ENCODE peak calls at places on chromosome 4, in five cellular contexts. S, R, Z, O and U are unnamed samples.
A peak's percentile ranks its signal among the peaks of the same experiment; 100 is the strongest.

GRCh38 chr4:88809561-88810219 is 112.1 kb upstream of the NAP1L5 start:
- DNase-seq in O (no peak), R (no peak), S (no peak), Z (no peak), U (no peak)

GRCh38 chr4:86744570-86744969 is 104.6 kb downstream of the SLC10A6 start:
- DNase-seq in R (no peak), Z (no peak), O (no peak), S (no peak), U (no peak)

GRCh38 chr4:17763352-17763890 is 18.0 kb downstream of the FAM184B start:
- DNase-seq in O (no peak), R (no peak), S (no peak), Z (no peak), U (no peak)

GRCh38 chr4:182014989-182015388 is 228.2 kb upstream of the TENM3 start:
- DNase-seq in O (no peak), S (no peak), R (no peak), Z (no peak), U (no peak)

GRCh38 chr4:148914301-148914700 is 472.1 kb upstream of the NR3C2 start:
- DNase-seq in R (no peak), S (no peak), Z (no peak), O (no peak), U (no peak)

GRCh38 chr4:86891785-86892638 is at the start of gene C4orf36:
- DNase-seq in R (no peak), S (peak; percentile 46), O (peak; percentile 11), Z (peak; percentile 70), U (peak; percentile 72)

GRCh38 chr4:18882468-18882867 is 860.9 kb upstream of the LCORL start:
- DNase-seq in O (no peak), R (peak; percentile 34), Z (no peak), S (no peak), U (no peak)

GRCh38 chr4:150769235-150769634 is 187.3 kb downstream of the MAB21L2 start:
- DNase-seq in Z (peak; percentile 54), O (no peak), R (peak; percentile 3), S (no peak), U (no peak)

GRCh38 chr4:15504041-15504440 is 34.4 kb downstream of the CC2D2A start:
- DNase-seq in O (no peak), S (no peak), R (no peak), Z (no peak), U (no peak)

GRCh38 chr4:133145758-133146157 is 3.3 kb upstream of the PCDH10 start:
- DNase-seq in O (no peak), Z (no peak), S (no peak), R (no peak), U (no peak)

GRCh38 chr4:170497105-170497504 is 407.3 kb upstream of the AADAT start:
- DNase-seq in R (no peak), Z (no peak), S (no peak), O (no peak), U (peak; percentile 8)

GRCh38 chr4:143482753-143483362 is 30.6 kb upstream of the SMARCA5 start:
- DNase-seq in S (peak; percentile 30), Z (peak; percentile 22), R (peak; percentile 36), O (no peak), U (no peak)

GRCh38 chr4:77010841-77011354 is 61.3 kb downstream of the SEPTIN11 start:
- DNase-seq in O (no peak), Z (no peak), R (no peak), S (no peak), U (no peak)

GRCh38 chr4:73885570-73886230 is 16.5 kb downstream of the CXCL1 start:
- DNase-seq in R (no peak), O (no peak), S (no peak), Z (no peak), U (no peak)

GRCh38 chr4:96260071-96260682 is 420.3 kb downstream of the PDHA2 start:
- DNase-seq in Z (no peak), O (no peak), S (no peak), R (no peak), U (peak; percentile 3)

GRCh38 chr4:105240037-105240436 is 93.4 kb downstream of the TET2 start:
- DNase-seq in R (no peak), Z (no peak), O (no peak), S (no peak), U (no peak)

GRCh38 chr4:48904101-48904500 is 2.5 kb downstream of the OCIAD2 start:
- DNase-seq in R (no peak), Z (no peak), S (no peak), O (no peak), U (no peak)

GRCh38 chr4:139028191-139028661 is 12.6 kb downstream of the NOCT start:
- DNase-seq in R (no peak), Z (peak; percentile 76), O (no peak), S (no peak), U (peak; percentile 25)

GRCh38 chr4:139297001-139297410 is 4.3 kb upstream of the NAA15 start:
- DNase-seq in O (no peak), R (no peak), Z (no peak), S (no peak), U (no peak)

GRCh38 chr4:52135166-52135565 is 84.1 kb downstream of the SPATA18 start:
- DNase-seq in S (no peak), R (no peak), Z (no peak), O (no peak), U (no peak)

GRCh38 chr4:85825937-85826678 is 351.2 kb downstream of the ARHGAP24 start:
- DNase-seq in Z (no peak), O (no peak), R (peak; percentile 33), S (no peak), U (peak; percentile 25)

GRCh38 chr4:101621120-101621519 is 169.4 kb upstream of the BANK1 start:
- DNase-seq in Z (no peak), R (no peak), S (no peak), O (no peak), U (no peak)

GRCh38 chr4:67393699-67394281 is 151.5 kb downstream of the CENPC start:
- DNase-seq in Z (no peak), S (no peak), O (peak; percentile 11), R (peak; percentile 16), U (peak; percentile 28)

GRCh38 chr4:142443469-142443868 is 402.6 kb downstream of the INPP4B start:
- DNase-seq in Z (no peak), O (no peak), S (no peak), R (no peak), U (no peak)

GRCh38 chr4:101669138-101669831 is 121.2 kb upstream of the BANK1 start:
- DNase-seq in O (no peak), S (no peak), Z (no peak), R (no peak), U (no peak)

GRCh38 chr4:139617702-139618490 is 47.7 kb upstream of the MGST2 start:
- DNase-seq in Z (no peak), R (no peak), S (no peak), O (no peak), U (no peak)

GRCh38 chr4:15378055-15378454 is 49.8 kb upstream of the C1QTNF7 start:
- DNase-seq in S (no peak), R (no peak), Z (no peak), O (no peak), U (no peak)

DNA sequence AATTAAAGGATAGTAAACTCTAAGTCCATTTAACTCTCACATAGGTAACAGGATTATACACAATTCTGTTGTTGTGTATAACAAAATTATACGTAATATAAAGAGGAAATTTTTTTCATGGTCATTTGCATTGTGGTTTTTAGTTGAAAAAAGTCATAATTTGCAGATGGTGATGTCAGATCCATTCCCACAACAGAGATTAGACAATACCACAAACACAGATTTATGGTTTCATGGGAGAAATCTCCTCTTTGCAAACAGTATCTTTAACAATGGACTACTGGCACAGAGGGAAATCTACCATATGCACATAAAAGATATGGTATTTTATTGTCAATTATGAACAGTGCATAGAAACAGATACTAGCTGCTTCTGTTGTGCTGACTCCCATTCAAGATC is 126.3 kb downstream of the DKK2 start:
- DNase-seq in Z (no peak), R (no peak), O (no peak), S (no peak), U (no peak)
- H3K4me3 ChIP-seq in Z (no peak overlapping the region), R (no peak overlapping the region), O (no peak overlapping the region), S (no peak overlapping the region), U (no peak overlapping the region)

DNA sequence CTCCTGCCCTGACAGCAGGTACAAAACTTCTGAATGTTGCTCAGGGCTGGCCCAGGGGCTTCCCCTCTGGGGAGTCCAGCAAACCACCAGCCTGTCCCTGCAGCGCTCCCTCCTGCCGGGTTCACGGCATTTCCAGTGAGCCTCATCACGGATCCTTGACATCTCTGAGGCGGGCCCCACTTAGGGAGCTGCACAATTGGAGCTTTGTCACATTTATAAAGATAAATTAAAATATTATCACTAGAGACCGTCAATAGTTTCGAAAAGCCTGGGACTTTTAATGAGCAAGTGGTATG is 5.1 kb upstream of the SORCS2 start:
- DNase-seq in R (no peak), Z (no peak), S (no peak), O (no peak), U (peak; percentile 12)
- TF ChIP-seq CTCF in R (no peak), Z (no peak), S (no peak), O (no peak), U (peak; percentile 4)

DNA sequence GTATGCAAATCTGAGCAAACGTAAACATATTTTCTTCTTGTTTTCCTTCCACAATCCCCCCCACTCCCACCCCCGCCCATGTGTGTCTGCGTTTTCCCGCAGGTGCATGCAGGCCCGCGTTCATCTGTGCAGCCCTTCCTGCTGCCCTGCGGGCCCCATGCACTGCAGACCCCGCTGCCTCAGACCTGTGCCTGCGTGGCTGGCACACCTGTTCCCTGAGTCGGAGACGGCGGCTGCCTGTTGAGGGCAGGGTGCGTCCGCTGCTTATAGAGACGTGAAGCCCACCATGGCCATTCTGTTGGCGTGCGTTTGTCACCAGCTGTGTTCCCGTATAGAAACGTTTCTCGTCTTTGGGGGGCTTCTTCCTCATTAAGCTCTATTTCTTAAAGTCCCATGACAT is 51.5 kb downstream of the PCGF3 start:
- DNase-seq in R (no peak), O (no peak), Z (no peak), S (no peak), U (no peak)
- H3K9me3 ChIP-seq in R (peaks cover 28% of the 10 kb centered on the region), O (no peaks in the 10 kb centered on the region), Z (no peaks in the 10 kb centered on the region), S (no peaks in the 10 kb centered on the region), U (no peaks in the 10 kb centered on the region)

GRCh38 chr4:141215030-141215429 is 5.7 kb upstream of the ZNF330 start:
- DNase-seq in S (no peak), O (no peak), Z (no peak), R (no peak), U (no peak)

GRCh38 chr4:141215972-141216761 is 4.5 kb upstream of the ZNF330 start:
- DNase-seq in Z (no peak), O (no peak), R (no peak), S (no peak), U (no peak)

GRCh38 chr4:141220655-141221605 is at the start of gene ZNF330:
- DNase-seq in O (peak; percentile 90), Z (peak; percentile 94), R (peak; percentile 81), S (peak; percentile 92), U (peak; percentile 94)

GRCh38 chr4:141223418-141223817 is 2.7 kb downstream of the ZNF330 start:
- DNase-seq in O (no peak), R (no peak), Z (no peak), S (no peak), U (no peak)

DNA sequence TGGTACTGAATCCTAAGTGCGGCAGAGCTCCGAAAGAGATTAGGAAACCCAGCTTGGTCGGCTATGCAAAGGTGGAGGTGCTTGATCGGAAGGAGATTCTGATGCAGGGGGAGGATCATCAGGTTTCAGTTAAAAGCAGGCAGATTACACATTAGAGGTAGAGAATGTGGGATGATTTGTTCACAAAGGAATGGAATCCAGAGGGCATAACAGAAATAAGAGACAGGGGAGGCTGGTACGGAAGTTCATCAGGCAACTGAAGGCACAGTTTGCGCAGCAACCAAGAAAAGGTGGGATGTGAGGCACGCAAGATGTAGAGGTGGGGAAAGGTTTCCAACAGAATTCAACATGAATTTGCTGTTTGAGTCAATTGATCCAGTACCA is 432 bp upstream of the ZNF330 start:
- DNase-seq in S (no peak), Z (no peak), O (no peak), R (no peak), U (no peak)
- H3K4me3 ChIP-seq in S (peak overlapping the region; percentile 96), Z (peak overlapping the region; percentile 98), O (peak overlapping the region; percentile 88), R (peak overlapping the region; percentile 21), U (peak overlapping the region; percentile 94)